ENCODE peak calls at places on chromosomes 13 and 19, in five cellular contexts. M is HepG2, C is GM10248, T is psoas muscle, F is breast epithelium. K is an unnamed sample.

GRCh38 chr19:10219678-10220077 is 11.5 kb downstream of the S1PR2 start:
- DNase-seq in M (peak; percentile 79), C (peak; percentile 74), T (no peak), F (no peak), K (peak; percentile 75)

GRCh38 chr19:48745208-48745995 is 1.3 kb downstream of the IZUMO1 start:
- DNase-seq in M (peak; percentile 51), C (peak; percentile 68), T (peak; percentile 75), F (no peak), K (peak; percentile 79)

GRCh38 chr13:64276232-64276631 is 2860.6 kb upstream of the PCDH20 start:
- DNase-seq in M (no peak), C (no peak), T (no peak), F (no peak), K (no peak)

GRCh38 chr13:96090240-96091101 is 564 bp downstream of the HS6ST3 start:
- DNase-seq in M (no peak), C (peak; percentile 44), T (peak; percentile 35), F (no peak), K (peak; percentile 62)

GRCh38 chr13:76473552-76474134 is 412.6 kb downstream of the KCTD12 start:
- DNase-seq in M (peak; percentile 76), C (peak; percentile 35), T (peak; percentile 67), F (peak; percentile 52), K (peak; percentile 28)

GRCh38 chr19:23718802-23719201 is 31.8 kb upstream of the ZNF675 start:
- DNase-seq in M (no peak), C (no peak), T (no peak), F (no peak), K (no peak)

GRCh38 chr19:35251456-35251855 is 2.7 kb downstream of the LSR start:
- DNase-seq in M (no peak), C (peak; percentile 5), T (no peak), F (no peak), K (no peak)

GRCh38 chr13:75135325-75135825 is 346.6 kb downstream of the TBC1D4 start:
- DNase-seq in M (no peak), C (no peak), T (no peak), F (no peak), K (no peak)

GRCh38 chr13:75393839-75394238 is 88.1 kb downstream of the TBC1D4 start:
- DNase-seq in M (no peak), C (no peak), T (no peak), F (no peak), K (no peak)

GRCh38 chr13:19860884-19861655 is 2.4 kb downstream of the ZMYM5 start:
- DNase-seq in M (peak; percentile 77), C (no peak), T (no peak), F (no peak), K (no peak)

GRCh38 chr19:43620061-43621001 is 902 bp upstream of the ZNF428 start:
- DNase-seq in M (no peak), C (no peak), T (no peak), F (no peak), K (no peak)

GRCh38 chr19:55901369-55902079 is 30.6 kb downstream of the NLRP13 start:
- DNase-seq in M (no peak), C (no peak), T (no peak), F (no peak), K (no peak)

GRCh38 chr13:87554045-87554444 is 117.1 kb upstream of the SLITRK5 start:
- DNase-seq in M (no peak), C (no peak), T (no peak), F (no peak), K (no peak)

GRCh38 chr13:36998624-36999041 is 507 bp downstream of the ALG5 start:
- DNase-seq in M (no peak), C (peak; percentile 11), T (peak; percentile 57), F (no peak), K (peak; percentile 7)

GRCh38 chr19:7482584-7483439 is 6.0 kb downstream of the PEX11G start:
- DNase-seq in M (no peak), C (no peak), T (no peak), F (no peak), K (no peak)

GRCh38 chr19:10010247-10010691 is at the start of gene COL5A3:
- DNase-seq in M (no peak), C (no peak), T (peak; percentile 88), F (no peak), K (no peak)

GRCh38 chr13:46641274-46642081 is 88.5 kb downstream of the LRCH1 start:
- DNase-seq in M (no peak), C (no peak), T (no peak), F (no peak), K (no peak)

GRCh38 chr13:93080587-93080986 is 146.0 kb upstream of the GPC6 start:
- DNase-seq in M (no peak), C (no peak), T (no peak), F (no peak), K (no peak)

GRCh38 chr19:2034729-2035589 is 16.1 kb downstream of the MKNK2 start:
- DNase-seq in M (no peak), C (peak; percentile 78), T (peak; percentile 89), F (no peak), K (peak; percentile 79)

GRCh38 chr13:86792153-86792651 is 879.0 kb upstream of the SLITRK5 start:
- DNase-seq in M (no peak), C (no peak), T (no peak), F (no peak), K (no peak)

GRCh38 chr13:42769650-42770049 is 11.7 kb upstream of the FAM216B start:
- DNase-seq in M (no peak), C (no peak), T (no peak), F (no peak), K (no peak)

GRCh38 chr19:55005684-55006488 is 32.2 kb downstream of the GP6 start:
- DNase-seq in M (peak; percentile 12), C (peak; percentile 83), T (no peak), F (no peak), K (peak; percentile 83)

GRCh38 chr19:2494447-2495129 is 18.7 kb downstream of the GADD45B start:
- DNase-seq in M (no peak), C (peak; percentile 82), T (peak; percentile 88), F (peak; percentile 73), K (peak; percentile 90)

GRCh38 chr19:50312967-50313811 is 16.0 kb downstream of the KCNC3 start:
- DNase-seq in M (no peak), C (no peak), T (no peak), F (no peak), K (no peak)

GRCh38 chr13:42865703-42866102 is 84.3 kb downstream of the FAM216B start:
- DNase-seq in M (no peak), C (no peak), T (no peak), F (no peak), K (no peak)

GRCh38 chr13:80217614-80218456 is 123.1 kb downstream of the SPRY2 start:
- DNase-seq in M (no peak), C (no peak), T (no peak), F (no peak), K (no peak)

GRCh38 chr13:46171739-46172138 is 10.2 kb downstream of the LCP1 start:
- DNase-seq in M (no peak), C (no peak), T (no peak), F (no peak), K (no peak)

GRCh38 chr19:46190489-46190888 is 39.1 kb upstream of the IGFL1 start:
- DNase-seq in M (no peak), C (no peak), T (no peak), F (no peak), K (no peak)

GRCh38 chr13:27481766-27482165 is 31.4 kb upstream of the MTIF3 start:
- DNase-seq in M (peak; percentile 37), C (no peak), T (no peak), F (no peak), K (no peak)

GRCh38 chr19:2454199-2454961 is 2.4 kb downstream of the LMNB2 start:
- DNase-seq in M (no peak), C (no peak), T (no peak), F (no peak), K (no peak)

GRCh38 chr19:7602240-7602934 is 6.7 kb downstream of the CAMSAP3 start:
- DNase-seq in M (no peak), C (no peak), T (no peak), F (no peak), K (no peak)

GRCh38 chr19:10114651-10115391 is 3.3 kb downstream of the P2RY11 start:
- DNase-seq in M (no peak), C (no peak), T (peak; percentile 55), F (no peak), K (no peak)

GRCh38 chr13:93318538-93318937 is 91.9 kb downstream of the GPC6 start:
- DNase-seq in M (peak; percentile 3), C (no peak), T (no peak), F (no peak), K (no peak)

GRCh38 chr19:17069249-17069648 is 6.0 kb downstream of the HAUS8 start:
- DNase-seq in M (no peak), C (no peak), T (no peak), F (no peak), K (no peak)
- TF ChIP-seq CTCF in M (no peak), C (no peak), T (no peak), F (no peak), K (peak; percentile 17)

GRCh38 chr19:39064405-39064804 is 19.8 kb upstream of the ACP7 start:
- DNase-seq in M (no peak), C (no peak), T (no peak), F (no peak), K (no peak)
- TF ChIP-seq CTCF in M (no peak), C (no peak), T (no peak), F (no peak), K (no peak)

GRCh38 chr19:15365264-15365663 is 14.3 kb downstream of the AKAP8 start:
- DNase-seq in M (no peak), C (no peak), T (no peak), F (no peak), K (peak; percentile 16)
- TF ChIP-seq CTCF in M (no peak), C (no peak), T (no peak), F (no peak), K (no peak)

GRCh38 chr13:23414682-23415081 is 18.8 kb downstream of the SACS start:
- DNase-seq in M (no peak), C (no peak), T (no peak), F (no peak), K (no peak)

GRCh38 chr13:23411220-23411619 is 22.3 kb downstream of the SACS start:
- DNase-seq in M (no peak), C (no peak), T (no peak), F (no peak), K (no peak)

GRCh38 chr13:23407996-23408395 is 25.5 kb downstream of the SACS start:
- DNase-seq in M (no peak), C (no peak), T (no peak), F (no peak), K (no peak)

DNA sequence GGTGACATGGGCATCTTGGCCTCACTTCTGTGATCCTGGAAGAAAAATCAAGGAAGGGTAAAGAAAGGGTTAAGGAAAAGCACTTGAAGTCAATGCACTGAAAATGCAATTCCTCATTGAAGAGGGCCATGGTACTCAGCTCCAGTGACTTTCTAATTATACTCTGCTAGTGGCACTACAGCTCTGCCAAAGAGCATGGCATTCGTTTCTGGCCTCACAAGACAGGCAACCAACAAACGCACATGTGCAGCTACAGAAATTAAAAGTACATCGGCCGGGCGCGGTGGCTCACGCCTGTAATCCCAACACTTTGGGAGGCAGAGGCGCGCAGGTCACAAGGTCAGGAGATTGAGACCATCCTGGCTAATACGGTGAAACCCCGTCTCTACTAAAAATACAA is 21.8 kb downstream of the SACS start:
- DNase-seq in M (no peak), C (no peak), T (no peak), F (no peak), K (no peak)
- TF ChIP-seq CTCF in M (no peak), C (no peak), T (no peak), F (no peak), K (no peak)